ENCODE peak calls at places on chromosome 1, in four cellular contexts. B is astrocyte of the spinal cord; E is CD4-positive, CD25-positive, alpha-beta regulatory T cell; L is heart left ventricle. K is an unnamed sample.

GRCh38 chr1:204286841-204287387 is 72.8 kb downstream of the PLEKHA6 start:
- DNase-seq in B (no peak), E (no peak), L (peak), K (peak)

GRCh38 chr1:200211157-200211556 is 183.6 kb downstream of the NR5A2 start:
- DNase-seq in B (peak), E (no peak), L (no peak), K (no peak)

GRCh38 chr1:40479156-40479555 is 2.1 kb downstream of the ZFP69 start:
- DNase-seq in B (no peak), E (no peak), L (no peak), K (no peak)

GRCh38 chr1:68819190-68819829 is 322.4 kb upstream of the DEPDC1 start:
- DNase-seq in B (peak), E (no peak), L (no peak), K (no peak)

GRCh38 chr1:62126595-62127290 is 67.9 kb upstream of the L1TD1 start:
- DNase-seq in B (no peak), E (no peak), L (no peak), K (no peak)

GRCh38 chr1:32464191-32464715 is 619 bp upstream of the ZBTB8B start:
- DNase-seq in B (peak), E (no peak), L (no peak), K (no peak)

GRCh38 chr1:221643404-221644175 is 98.3 kb downstream of the DUSP10 start:
- DNase-seq in B (no peak), E (no peak), L (no peak), K (no peak)

GRCh38 chr1:173255214-173255813 is 48.2 kb upstream of the TNFSF4 start:
- DNase-seq in B (peak), E (no peak), L (no peak), K (peak)

GRCh38 chr1:38728176-38728908 is 131.2 kb downstream of the RRAGC start:
- DNase-seq in B (peak), E (no peak), L (peak), K (no peak)

GRCh38 chr1:192238421-192238820 is 78.4 kb upstream of the RGS21 start:
- DNase-seq in B (no peak), E (no peak), L (no peak), K (no peak)

GRCh38 chr1:110187139-110187890 is 22.8 kb upstream of the KCNC4 start:
- DNase-seq in B (no peak), E (no peak), L (peak), K (no peak)

GRCh38 chr1:101131239-101131924 is 105.4 kb upstream of the S1PR1 start:
- DNase-seq in B (no peak), E (no peak), L (no peak), K (no peak)

GRCh38 chr1:41980872-41981653 is 62.3 kb upstream of the HIVEP3 start:
- DNase-seq in B (peak), E (no peak), L (no peak), K (peak)

GRCh38 chr1:205989786-205990185 is 13.4 kb downstream of the RAB7B start:
- DNase-seq in B (no peak), E (no peak), L (no peak), K (no peak)

GRCh38 chr1:79920970-79921669 is 914.6 kb upstream of the ADGRL4 start:
- DNase-seq in B (no peak), E (no peak), L (no peak), K (no peak)

GRCh38 chr1:65459397-65459768 is 38.9 kb downstream of the LEPR start:
- DNase-seq in B (peak), E (no peak), L (no peak), K (peak)

GRCh38 chr1:54105736-54106269 is 47.0 kb downstream of the CDCP2 start:
- DNase-seq in B (no peak), E (no peak), L (no peak), K (no peak)

GRCh38 chr1:159763686-159764085 is 17.1 kb upstream of the DUSP23 start:
- DNase-seq in B (no peak), E (no peak), L (no peak), K (no peak)

GRCh38 chr1:203114202-203114601 is 13.3 kb upstream of the ADORA1 start:
- DNase-seq in B (no peak), E (no peak), L (no peak), K (no peak)

GRCh38 chr1:23475134-23475628 is 8.8 kb downstream of the ASAP3 start:
- DNase-seq in B (peak), E (no peak), L (no peak), K (no peak)

GRCh38 chr1:93659805-93660479 is 21.7 kb downstream of the BCAR3 start:
- DNase-seq in B (no peak), E (no peak), L (no peak), K (no peak)

GRCh38 chr1:2044510-2045319 is 5.5 kb upstream of the PRKCZ start:
- DNase-seq in B (peak), E (peak), L (peak), K (no peak)
- H3K4me3 ChIP-seq in B (no peak), E (no peak), L (peak), K (no peak)

DNA sequence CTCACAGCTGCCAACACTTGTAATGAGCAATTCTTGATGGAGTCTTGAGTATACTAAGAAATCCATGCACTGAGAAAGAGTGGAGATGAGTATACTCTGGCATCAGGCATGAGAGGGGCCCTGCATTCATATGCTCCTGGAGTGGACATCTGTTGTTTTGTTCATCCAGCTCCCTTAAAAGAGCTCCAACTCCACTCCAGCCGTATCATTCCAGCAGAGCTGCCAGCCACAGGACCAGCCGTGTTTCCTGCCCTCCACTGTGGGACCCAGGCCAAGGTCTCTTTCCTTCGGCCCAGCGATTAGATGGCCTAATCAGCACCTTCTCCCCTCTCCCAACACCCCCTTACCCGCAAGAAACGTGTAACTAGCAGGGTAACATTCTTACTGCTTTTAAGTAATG is 144.5 kb downstream of the OMA1 start:
- DNase-seq in B (no peak), E (no peak), L (no peak), K (no peak)
- H3K4me3 ChIP-seq in B (no peak), E (no peak), L (no peak), K (no peak)

GRCh38 chr1:3352084-3352951 is 102.1 kb upstream of the ARHGEF16 start:
- DNase-seq in B (peak), E (no peak), L (no peak), K (no peak)

GRCh38 chr1:3352952-3353331 is 101.5 kb upstream of the ARHGEF16 start:
- DNase-seq in B (peak), E (no peak), L (peak), K (no peak)

GRCh38 chr1:3350441-3351261 is 103.8 kb upstream of the ARHGEF16 start:
- DNase-seq in B (peak), E (no peak), L (peak), K (no peak)

GRCh38 chr1:3349968-3350299 is 104.5 kb upstream of the ARHGEF16 start:
- DNase-seq in B (no peak), E (no peak), L (no peak), K (no peak)

DNA sequence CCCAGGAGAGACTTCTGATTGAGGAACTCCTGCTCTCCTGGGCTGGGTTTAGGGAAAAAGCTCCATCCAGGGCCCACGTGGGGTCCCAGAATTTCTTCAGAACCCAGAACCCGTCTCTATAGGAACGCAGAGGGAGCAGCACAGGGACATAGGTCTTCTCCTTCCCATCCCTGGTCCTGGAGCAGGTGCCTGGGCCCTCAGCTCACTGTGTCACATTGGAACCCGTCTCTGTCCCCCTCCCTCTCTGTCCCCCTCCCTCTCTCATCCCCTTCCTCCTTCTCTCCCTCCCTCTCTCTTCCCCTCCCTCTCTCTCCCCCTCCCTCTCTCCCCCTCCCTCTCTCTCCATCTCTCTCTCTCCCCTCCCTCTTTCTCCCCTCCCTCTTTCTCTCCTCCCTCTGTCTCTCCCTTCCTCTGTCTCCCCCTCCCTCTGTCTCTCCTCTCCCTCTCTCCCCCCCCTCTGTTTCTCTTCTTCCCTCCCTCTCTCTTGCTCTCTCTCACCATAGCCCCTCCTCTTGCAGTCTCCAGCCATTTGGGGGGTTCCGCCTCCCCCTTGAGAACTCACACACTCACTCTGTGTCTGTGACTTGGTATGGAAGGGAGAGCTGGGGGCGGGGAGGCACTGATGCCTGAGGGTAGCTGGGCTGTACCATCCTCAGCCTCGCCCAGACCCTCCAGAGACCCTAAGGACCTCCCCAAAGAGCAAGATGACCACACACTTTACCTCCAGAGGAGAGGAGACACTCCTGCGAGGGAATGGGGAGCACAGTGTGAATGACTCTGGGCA is 103.0 kb upstream of the ARHGEF16 start:
- DNase-seq in B (no peak), E (no peak), L (no peak), K (no peak)
- H3K4me3 ChIP-seq in B (no peak), E (no peak), L (no peak), K (no peak)

DNA sequence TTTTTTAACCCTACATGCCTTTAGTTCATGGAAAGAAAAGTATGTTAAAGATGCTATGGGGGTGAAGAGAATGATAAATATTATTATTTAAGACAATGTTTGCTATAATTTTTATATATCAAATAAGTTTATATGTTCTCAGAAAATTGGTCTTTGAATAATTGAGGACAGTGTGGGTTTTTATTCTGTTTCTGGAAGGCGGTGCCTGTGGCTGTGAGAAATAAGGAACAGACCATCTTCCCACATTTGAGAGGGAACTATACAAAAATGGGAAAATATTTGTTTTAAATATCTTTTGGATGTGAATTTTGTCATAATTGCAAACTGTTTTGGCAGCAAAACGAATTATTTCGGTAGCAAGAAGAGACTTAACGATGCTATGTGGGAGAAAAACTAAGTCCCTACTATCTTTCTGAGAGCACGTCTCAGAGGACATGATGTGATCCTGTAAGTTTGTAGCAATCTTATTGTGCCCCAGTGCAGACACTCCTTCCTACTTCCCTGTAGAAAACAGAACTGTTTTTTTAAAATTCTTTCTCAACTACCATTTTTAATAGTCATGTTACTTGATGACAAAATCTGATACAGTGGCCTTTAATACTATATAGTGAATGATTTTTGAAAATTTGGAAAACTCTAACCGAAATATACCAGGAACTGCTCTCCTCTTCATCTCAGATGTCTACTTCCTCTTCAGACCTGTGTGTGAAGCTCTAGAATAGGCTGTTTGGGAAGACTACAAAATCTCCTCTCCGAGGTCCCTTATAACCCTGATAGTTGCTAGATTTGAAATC is 25.4 kb downstream of the PTPRC start:
- DNase-seq in B (no peak), E (no peak), L (no peak), K (no peak)
- H3K4me3 ChIP-seq in B (no peak), E (peak), L (no peak), K (no peak)

GRCh38 chr1:36160388-36160948 is 4.5 kb downstream of the MAP7D1 start:
- DNase-seq in B (no peak), E (no peak), L (no peak), K (no peak)
- H3K4me3 ChIP-seq in B (peak), E (peak), L (peak), K (peak)

GRCh38 chr1:37315236-37315870 is 159.0 kb upstream of the ZC3H12A start:
- DNase-seq in B (no peak), E (no peak), L (no peak), K (no peak)
- H3K4me3 ChIP-seq in B (no peak), E (no peak), L (no peak), K (no peak)

DNA sequence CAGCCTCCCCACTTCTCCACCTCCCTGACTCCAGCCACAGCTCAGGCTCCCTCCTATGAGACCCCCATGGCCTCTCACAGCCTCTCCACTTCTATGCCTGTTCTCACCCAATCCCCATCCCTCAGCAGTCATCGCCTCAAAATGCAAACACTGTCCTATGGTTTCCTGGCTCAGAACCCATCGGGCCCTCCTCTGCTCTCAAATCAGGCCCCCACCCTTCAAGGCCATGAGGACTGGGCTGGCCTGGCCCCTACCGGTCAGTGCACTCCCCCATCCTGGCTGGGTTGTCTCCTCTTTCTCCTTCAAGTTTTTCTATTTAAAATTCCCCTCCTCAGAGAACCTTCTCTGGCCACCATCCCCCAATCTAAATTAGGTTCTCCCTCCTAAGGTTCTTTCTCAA is 347.3 kb downstream of the MATN1 start:
- DNase-seq in B (no peak), E (no peak), L (no peak), K (no peak)
- H3K4me3 ChIP-seq in B (no peak), E (no peak), L (no peak), K (no peak)

GRCh38 chr1:210882414-210883221 is 251.3 kb downstream of the KCNH1 start:
- DNase-seq in B (peak), E (no peak), L (no peak), K (no peak)
- H3K4me3 ChIP-seq in B (peak), E (no peak), L (no peak), K (no peak)

K was measured in Jurkat, Clone E6-1.